ENCODE peak calls at places on chromosome 18, in six cellular contexts. One of them, this sample, is unnamed.

GRCh38 chr18:7822435-7823425 is 255.6 kb downstream of the PTPRM start:
- DNase-seq in transverse colon: no peak
- DNase-seq in mucosa of gallbladder: no peak
- DNase-seq in iris pigment epithelial cell: peak
- DNase-seq in NCI-H774: no peak
- DNase-seq in stimulated activated CD8-positive, alpha-beta memory T cell treated with anti-CD3 and anti-CD28 coated beads, Interleukin-12 subunit alpha, Interleukin-12 subunit beta, amount 100 ng/mL, for 1 hour: no peak
- DNase-seq in this sample: peak

GRCh38 chr18:3441290-3441689 is 8.7 kb upstream of the TGIF1 start:
- DNase-seq in stimulated activated CD8-positive, alpha-beta memory T cell treated with anti-CD3 and anti-CD28 coated beads, Interleukin-12 subunit alpha, Interleukin-12 subunit beta, amount 100 ng/mL, for 1 hour: no peak
- DNase-seq in iris pigment epithelial cell: peak
- DNase-seq in mucosa of gallbladder: no peak
- DNase-seq in transverse colon: peak
- DNase-seq in NCI-H774: no peak
- DNase-seq in this sample: peak

GRCh38 chr18:79404567-79404910 is 8.8 kb downstream of the NFATC1 start:
- DNase-seq in transverse colon: no peak
- DNase-seq in iris pigment epithelial cell: no peak
- DNase-seq in stimulated activated CD8-positive, alpha-beta memory T cell treated with anti-CD3 and anti-CD28 coated beads, Interleukin-12 subunit alpha, Interleukin-12 subunit beta, amount 100 ng/mL, for 1 hour: no peak
- DNase-seq in NCI-H774: no peak
- DNase-seq in mucosa of gallbladder: no peak
- DNase-seq in this sample: no peak

GRCh38 chr18:38025433-38026038 is 459.9 kb upstream of the CELF4 start:
- DNase-seq in NCI-H774: no peak
- DNase-seq in iris pigment epithelial cell: peak
- DNase-seq in mucosa of gallbladder: no peak
- DNase-seq in stimulated activated CD8-positive, alpha-beta memory T cell treated with anti-CD3 and anti-CD28 coated beads, Interleukin-12 subunit alpha, Interleukin-12 subunit beta, amount 100 ng/mL, for 1 hour: no peak
- DNase-seq in transverse colon: no peak
- DNase-seq in this sample: peak

GRCh38 chr18:57891707-57892391 is 88.7 kb upstream of the ATP8B1 start:
- DNase-seq in mucosa of gallbladder: no peak
- DNase-seq in iris pigment epithelial cell: no peak
- DNase-seq in NCI-H774: no peak
- DNase-seq in stimulated activated CD8-positive, alpha-beta memory T cell treated with anti-CD3 and anti-CD28 coated beads, Interleukin-12 subunit alpha, Interleukin-12 subunit beta, amount 100 ng/mL, for 1 hour: no peak
- DNase-seq in transverse colon: no peak
- DNase-seq in this sample: no peak

GRCh38 chr18:5237083-5237722 is 40.1 kb upstream of the AKAIN1 start:
- DNase-seq in mucosa of gallbladder: no peak
- DNase-seq in NCI-H774: peak
- DNase-seq in stimulated activated CD8-positive, alpha-beta memory T cell treated with anti-CD3 and anti-CD28 coated beads, Interleukin-12 subunit alpha, Interleukin-12 subunit beta, amount 100 ng/mL, for 1 hour: no peak
- DNase-seq in iris pigment epithelial cell: peak
- DNase-seq in transverse colon: no peak
- DNase-seq in this sample: no peak

GRCh38 chr18:46609048-46609447 is 48.0 kb downstream of the LOXHD1 start:
- DNase-seq in transverse colon: no peak
- DNase-seq in mucosa of gallbladder: no peak
- DNase-seq in NCI-H774: no peak
- DNase-seq in stimulated activated CD8-positive, alpha-beta memory T cell treated with anti-CD3 and anti-CD28 coated beads, Interleukin-12 subunit alpha, Interleukin-12 subunit beta, amount 100 ng/mL, for 1 hour: no peak
- DNase-seq in iris pigment epithelial cell: no peak
- DNase-seq in this sample: no peak

GRCh38 chr18:34222025-34222395 is 2.7 kb downstream of the NOL4 start:
- DNase-seq in transverse colon: no peak
- DNase-seq in NCI-H774: peak
- DNase-seq in stimulated activated CD8-positive, alpha-beta memory T cell treated with anti-CD3 and anti-CD28 coated beads, Interleukin-12 subunit alpha, Interleukin-12 subunit beta, amount 100 ng/mL, for 1 hour: no peak
- DNase-seq in mucosa of gallbladder: no peak
- DNase-seq in iris pigment epithelial cell: no peak
- DNase-seq in this sample: peak

GRCh38 chr18:22591231-22591630 is 173.5 kb upstream of the CTAGE1 start:
- DNase-seq in transverse colon: no peak
- DNase-seq in NCI-H774: no peak
- DNase-seq in stimulated activated CD8-positive, alpha-beta memory T cell treated with anti-CD3 and anti-CD28 coated beads, Interleukin-12 subunit alpha, Interleukin-12 subunit beta, amount 100 ng/mL, for 1 hour: no peak
- DNase-seq in mucosa of gallbladder: no peak
- DNase-seq in iris pigment epithelial cell: peak
- DNase-seq in this sample: peak